ENCODE peak calls at places on chromosomes 11 and 22, in nine cellular contexts. T is osteoblast, A is PC-3, D is uterus, L is kidney epithelial cell, Z is GM23248, M is right cardiac atrium, X is choroid plexus epithelial cell, O is neuronal stem cell. I is an unnamed sample.

GRCh38 chr22:24216541-24217209 is 28.2 kb downstream of the GGT5 start:
- DNase-seq in T (no peak), A (no peak), D (no peak), L (no peak), Z (no peak), M (no peak), X (no peak), O (no peak), I (no peak)

GRCh38 chr11:27296406-27296994 is 66.5 kb downstream of the CCDC34 start:
- DNase-seq in T (peak; percentile 48), A (peak; percentile 74), D (no peak), L (peak; percentile 25), Z (peak; percentile 77), M (no peak), X (peak; percentile 84), O (no peak), I (peak; percentile 82)

GRCh38 chr11:11022126-11022730 is 164.4 kb upstream of the ZBED5 start:
- DNase-seq in T (no peak), A (peak; percentile 57), D (no peak), L (no peak), Z (peak; percentile 48), M (no peak), X (peak; percentile 57), O (no peak), I (peak; percentile 63)

GRCh38 chr11:97614571-97614970 is 1224.8 kb downstream of the JRKL start:
- DNase-seq in T (no peak), A (no peak), D (no peak), L (no peak), Z (no peak), M (no peak), X (peak; percentile 96), O (no peak), I (peak; percentile 4)

GRCh38 chr11:77129841-77130756 is 2.1 kb downstream of the MYO7A start:
- DNase-seq in T (peak; percentile 60), A (no peak), D (no peak), L (no peak), Z (no peak), M (peak; percentile 51), X (no peak), O (no peak), I (no peak)

GRCh38 chr11:61516191-61516590 is 7.6 kb downstream of the LRRC10B start:
- DNase-seq in T (no peak), A (no peak), D (no peak), L (no peak), Z (peak; percentile 24), M (no peak), X (no peak), O (no peak), I (no peak)

GRCh38 chr11:134468796-134469195 is 56.8 kb upstream of the B3GAT1 start:
- DNase-seq in T (no peak), A (no peak), D (no peak), L (no peak), Z (no peak), M (no peak), X (no peak), O (no peak), I (no peak)

GRCh38 chr11:110425751-110426545 is 3.8 kb upstream of the FDX1 start:
- DNase-seq in T (peak; percentile 87), A (peak; percentile 20), D (no peak), L (no peak), Z (peak; percentile 98), M (no peak), X (peak; percentile 96), O (no peak), I (peak; percentile 69)

GRCh38 chr11:124072147-124072546 is 31.0 kb upstream of the OR10G7 start:
- DNase-seq in T (no peak), A (no peak), D (no peak), L (no peak), Z (no peak), M (no peak), X (no peak), O (no peak), I (no peak)

GRCh38 chr11:124069429-124070401 is 28.6 kb upstream of the OR10G7 start:
- DNase-seq in T (no peak), A (peak; percentile 63), D (no peak), L (no peak), Z (peak; percentile 78), M (peak; percentile 72), X (peak; percentile 77), O (peak; percentile 41), I (peak; percentile 53)

GRCh38 chr11:124071622-124071948 is 30.5 kb upstream of the OR10G7 start:
- DNase-seq in T (peak; percentile 18), A (no peak), D (no peak), L (no peak), Z (no peak), M (no peak), X (no peak), O (no peak), I (no peak)

GRCh38 chr11:124068711-124069110 is 27.6 kb upstream of the OR10G7 start:
- DNase-seq in T (no peak), A (no peak), D (no peak), L (no peak), Z (no peak), M (no peak), X (no peak), O (no peak), I (no peak)

DNA sequence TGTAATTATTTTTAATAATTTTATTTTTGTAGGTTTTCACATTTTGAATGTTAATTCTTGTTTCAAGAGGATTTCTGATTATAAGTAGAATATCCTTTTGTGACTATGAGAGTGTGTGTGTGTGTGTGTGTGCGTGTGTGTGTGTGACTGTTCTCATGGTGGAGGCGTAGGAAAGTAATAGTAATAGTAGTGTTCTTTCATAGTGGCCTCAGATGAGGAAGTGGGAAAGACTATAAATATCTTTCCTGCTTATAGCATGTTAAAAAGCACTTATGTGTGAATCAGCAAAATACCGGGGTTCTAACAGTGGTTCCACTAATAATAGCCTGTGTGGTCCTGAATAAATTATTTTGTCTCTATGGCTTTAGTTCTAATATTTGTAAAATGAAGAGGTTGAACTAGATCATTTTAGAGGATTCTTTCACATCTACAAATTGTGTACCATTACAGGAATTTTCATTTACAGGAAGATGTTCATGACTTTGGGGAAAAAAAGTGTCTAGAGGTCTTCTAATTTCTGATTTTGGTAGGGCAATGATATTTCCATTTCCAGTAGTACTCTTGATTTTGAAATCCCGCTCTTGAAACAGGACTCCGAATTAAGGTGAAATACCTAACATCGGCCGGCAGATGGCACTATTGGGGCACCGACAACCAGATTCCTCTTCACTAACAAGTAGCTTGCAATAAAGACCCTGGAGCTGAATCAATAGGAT is 29.9 kb upstream of the OR10G7 start:
- DNase-seq in T (peak; percentile 66), A (peak; percentile 74), D (peak; percentile 58), L (peak; percentile 23), Z (peak; percentile 66), M (peak; percentile 69), X (peak; percentile 93), O (peak; percentile 75), I (peak; percentile 87)
- H3K4me3 ChIP-seq in T (no peak overlapping the region), A (no peak overlapping the region), D (no peak overlapping the region), L (no peak overlapping the region), Z (no peak overlapping the region), M (no peak overlapping the region), X (no peak overlapping the region), O (no peak overlapping the region), I (no peak overlapping the region)

DNA sequence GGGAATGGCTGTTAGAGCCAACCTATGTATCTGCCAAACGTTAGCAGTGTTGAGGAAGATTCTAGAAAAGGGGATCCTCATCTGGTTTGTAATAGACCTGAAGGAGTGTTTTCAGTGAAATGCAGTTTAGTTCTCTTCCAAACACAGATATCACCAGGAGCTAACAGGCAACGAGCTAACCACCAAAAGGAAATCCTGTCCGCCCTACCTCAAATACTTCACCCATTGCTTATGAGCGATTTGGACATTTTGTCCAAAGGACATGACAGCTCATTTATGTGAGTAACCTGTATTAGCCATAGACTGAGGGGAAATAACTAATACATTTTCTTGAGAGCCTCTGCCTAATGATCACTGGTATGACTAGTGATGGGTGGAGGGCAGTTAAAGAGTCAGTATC is 676 bp upstream of the C11orf91 start:
- DNase-seq in T (no peak), A (peak; percentile 65), D (no peak), L (no peak), Z (peak; percentile 79), M (no peak), X (peak; percentile 68), O (no peak), I (no peak)
- H3K4me3 ChIP-seq in T (peak overlapping the region; percentile 68), A (peak overlapping the region; percentile 61), D (peak overlapping the region; percentile 66), L (peak overlapping the region; percentile 15), Z (peak overlapping the region; percentile 65), M (peak overlapping the region; percentile 65), X (peak overlapping the region; percentile 41), O (peak overlapping the region; percentile 49), I (peak overlapping the region; percentile 59)

GRCh38 chr11:46618789-46619188 is 1.4 kb downstream of the ATG13 start:
- DNase-seq in T (no peak), A (no peak), D (no peak), L (no peak), Z (no peak), M (no peak), X (peak; percentile 20), O (no peak), I (no peak)
- H3K4me3 ChIP-seq in T (peak overlapping the region; percentile 97), A (peak overlapping the region; percentile 97), D (no peak overlapping the region), L (no peak overlapping the region), Z (peak overlapping the region; percentile 94), M (peak overlapping the region; percentile 98), X (peak overlapping the region; percentile 100), O (peak overlapping the region; percentile 22), I (peak overlapping the region; percentile 98)

GRCh38 chr22:45554861-45555260 is 52.2 kb downstream of the FBLN1 start:
- DNase-seq in T (no peak), A (no peak), D (no peak), L (no peak), Z (no peak), M (peak; percentile 55), X (no peak), O (no peak), I (no peak)

GRCh38 chr22:45554040-45554406 is 51.3 kb downstream of the FBLN1 start:
- DNase-seq in T (no peak), A (no peak), D (no peak), L (no peak), Z (no peak), M (no peak), X (no peak), O (no peak), I (no peak)

GRCh38 chr22:45552017-45552411 is 49.3 kb downstream of the FBLN1 start:
- DNase-seq in T (peak; percentile 66), A (no peak), D (no peak), L (no peak), Z (no peak), M (peak; percentile 69), X (no peak), O (no peak), I (no peak)

GRCh38 chr22:45552580-45553332 is 50.1 kb downstream of the FBLN1 start:
- DNase-seq in T (peak; percentile 98), A (no peak), D (peak; percentile 57), L (peak; percentile 79), Z (peak; percentile 90), M (peak; percentile 85), X (peak; percentile 97), O (no peak), I (peak; percentile 88)

DNA sequence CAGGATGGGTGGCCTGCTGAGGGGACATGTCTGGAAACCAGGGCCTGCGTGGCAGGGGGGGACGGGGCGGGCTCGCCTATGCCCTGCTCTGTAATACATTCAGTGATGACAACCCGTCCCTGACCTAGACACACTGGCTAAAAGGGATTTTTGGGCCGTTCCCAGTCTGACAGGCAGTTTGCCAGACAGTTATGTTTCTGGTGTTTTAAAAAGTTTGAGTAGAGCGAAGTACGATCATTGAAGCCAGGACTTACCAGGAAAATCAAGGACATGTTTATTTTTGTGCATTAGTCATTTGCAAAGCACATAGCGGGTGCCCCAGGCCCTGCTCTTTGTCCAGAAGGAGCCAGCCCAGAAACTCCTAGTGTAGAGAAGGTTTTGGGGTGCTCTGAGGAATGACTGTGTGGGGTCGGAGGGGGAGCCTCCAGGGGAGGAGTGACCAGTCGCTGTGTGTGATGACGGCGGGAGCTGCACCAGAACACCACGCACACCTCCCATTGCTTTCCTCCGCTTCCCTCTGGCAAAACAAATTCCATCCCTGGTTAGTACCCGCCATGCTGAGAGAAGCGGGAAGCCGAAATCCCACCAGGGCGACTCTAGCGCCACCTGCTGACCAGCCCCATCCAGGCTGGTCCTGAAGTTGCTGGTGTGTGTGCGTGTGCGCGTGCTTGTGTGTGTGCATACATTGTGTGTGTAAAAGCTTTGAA is 50.8 kb downstream of the FBLN1 start:
- DNase-seq in T (peak; percentile 98), A (peak; percentile 80), D (peak; percentile 86), L (peak; percentile 19), Z (peak; percentile 84), M (peak; percentile 91), X (peak; percentile 91), O (peak; percentile 83), I (peak; percentile 95)
- H3K4me3 ChIP-seq in T (peak overlapping the region; percentile 60), A (peak overlapping the region; percentile 36), D (no peak overlapping the region), L (no peak overlapping the region), Z (no peak overlapping the region), M (no peak overlapping the region), X (no peak overlapping the region), O (no peak overlapping the region), I (no peak overlapping the region)

I was measured in fibroblast of the aortic adventitia.